ENCODE peak calls at places on chromosome 5, in four cellular contexts. One of them, this sample, is unnamed.

GRCh38 chr5:151068571-151069197 is 12.2 kb downstream of the TNIP1 start:
- DNase-seq in GM12878: no peak
- DNase-seq in K562: no peak
- DNase-seq in HepG2: no peak
- DNase-seq in this sample: no peak

GRCh38 chr5:177479774-177480173 is 6.3 kb upstream of the DBN1 start:
- DNase-seq in GM12878: no peak
- DNase-seq in K562: no peak
- DNase-seq in HepG2: no peak
- DNase-seq in this sample: peak

GRCh38 chr5:87009146-87009545 is 258.5 kb upstream of the RASA1 start:
- DNase-seq in GM12878: no peak
- DNase-seq in K562: no peak
- DNase-seq in HepG2: no peak
- DNase-seq in this sample: no peak

GRCh38 chr5:169650701-169651331 is 13.7 kb downstream of the DOCK2 start:
- DNase-seq in GM12878: peak
- DNase-seq in K562: peak
- DNase-seq in HepG2: no peak
- DNase-seq in this sample: no peak

GRCh38 chr5:15376088-15376487 is 123.9 kb upstream of the FBXL7 start:
- DNase-seq in GM12878: no peak
- DNase-seq in K562: no peak
- DNase-seq in HepG2: no peak
- DNase-seq in this sample: no peak

GRCh38 chr5:174145821-174146220 is 100.3 kb downstream of the NSG2 start:
- DNase-seq in GM12878: no peak
- DNase-seq in K562: peak
- DNase-seq in HepG2: no peak
- DNase-seq in this sample: peak

GRCh38 chr5:75558972-75559632 is 47.4 kb downstream of the POLK start:
- DNase-seq in GM12878: no peak
- DNase-seq in K562: no peak
- DNase-seq in HepG2: no peak
- DNase-seq in this sample: no peak

GRCh38 chr5:125575561-125576504 is 829.4 kb upstream of the ZNF608 start:
- DNase-seq in GM12878: no peak
- DNase-seq in K562: no peak
- DNase-seq in HepG2: no peak
- DNase-seq in this sample: peak

GRCh38 chr5:107860044-107860443 is 189.3 kb upstream of the EFNA5 start:
- DNase-seq in GM12878: no peak
- DNase-seq in K562: no peak
- DNase-seq in HepG2: no peak
- DNase-seq in this sample: no peak

GRCh38 chr5:75616961-75617660 is 5.9 kb downstream of the ANKDD1B start:
- DNase-seq in GM12878: no peak
- DNase-seq in K562: no peak
- DNase-seq in HepG2: no peak
- DNase-seq in this sample: no peak

GRCh38 chr5:173327948-173328895 is at the start of gene STC2:
- DNase-seq in GM12878: peak
- DNase-seq in K562: peak
- DNase-seq in HepG2: peak
- DNase-seq in this sample: peak

GRCh38 chr5:54836959-54837534 is 148.3 kb downstream of the ESM1 start:
- DNase-seq in GM12878: no peak
- DNase-seq in K562: no peak
- DNase-seq in HepG2: no peak
- DNase-seq in this sample: no peak

GRCh38 chr5:36948041-36948440 is 71.5 kb downstream of the NIPBL start:
- DNase-seq in GM12878: no peak
- DNase-seq in K562: no peak
- DNase-seq in HepG2: no peak
- DNase-seq in this sample: no peak

GRCh38 chr5:122756263-122756911 is 18.5 kb upstream of the SNX2 start:
- DNase-seq in GM12878: no peak
- DNase-seq in K562: no peak
- DNase-seq in HepG2: no peak
- DNase-seq in this sample: no peak

GRCh38 chr5:151551985-151552384 is 39.1 kb downstream of the FAT2 start:
- DNase-seq in GM12878: no peak
- DNase-seq in K562: no peak
- DNase-seq in HepG2: no peak
- DNase-seq in this sample: no peak

GRCh38 chr5:153352685-153353219 is 137.7 kb upstream of the GRIA1 start:
- DNase-seq in GM12878: peak
- DNase-seq in K562: no peak
- DNase-seq in HepG2: no peak
- DNase-seq in this sample: no peak

GRCh38 chr5:160940725-160941124 is 88.7 kb upstream of the ATP10B start:
- DNase-seq in GM12878: no peak
- DNase-seq in K562: no peak
- DNase-seq in HepG2: no peak
- DNase-seq in this sample: no peak

GRCh38 chr5:124452389-124452788 is 294.1 kb downstream of the ZNF608 start:
- DNase-seq in GM12878: no peak
- DNase-seq in K562: no peak
- DNase-seq in HepG2: no peak
- DNase-seq in this sample: no peak

GRCh38 chr5:76111510-76112174 is 28.5 kb downstream of the SV2C start:
- DNase-seq in GM12878: no peak
- DNase-seq in K562: no peak
- DNase-seq in HepG2: no peak
- DNase-seq in this sample: peak

GRCh38 chr5:87030699-87031098 is 237.0 kb upstream of the RASA1 start:
- DNase-seq in GM12878: no peak
- DNase-seq in K562: no peak
- DNase-seq in HepG2: no peak
- DNase-seq in this sample: no peak

GRCh38 chr5:118301696-118302095 is 686.7 kb downstream of the DTWD2 start:
- DNase-seq in GM12878: no peak
- DNase-seq in K562: no peak
- DNase-seq in HepG2: no peak
- DNase-seq in this sample: no peak

GRCh38 chr5:61020415-61020814 is 75.4 kb downstream of the NDUFAF2 start:
- DNase-seq in GM12878: no peak
- DNase-seq in K562: no peak
- DNase-seq in HepG2: peak
- DNase-seq in this sample: no peak

GRCh38 chr5:131709043-131709442 is 74.0 kb upstream of the RAPGEF6 start:
- DNase-seq in GM12878: no peak
- DNase-seq in K562: no peak
- DNase-seq in HepG2: no peak
- DNase-seq in this sample: no peak

GRCh38 chr5:535781-536698 is 11.8 kb upstream of the SLC9A3 start:
- DNase-seq in GM12878: no peak
- DNase-seq in K562: no peak
- DNase-seq in HepG2: no peak
- DNase-seq in this sample: no peak

GRCh38 chr5:538801-539468 is 14.7 kb upstream of the SLC9A3 start:
- DNase-seq in GM12878: no peak
- DNase-seq in K562: no peak
- DNase-seq in HepG2: no peak
- DNase-seq in this sample: no peak

GRCh38 chr5:538271-538771 is 14.1 kb upstream of the SLC9A3 start:
- DNase-seq in GM12878: no peak
- DNase-seq in K562: no peak
- DNase-seq in HepG2: no peak
- DNase-seq in this sample: no peak

GRCh38 chr5:537098-537497 is 12.8 kb upstream of the SLC9A3 start:
- DNase-seq in GM12878: no peak
- DNase-seq in K562: no peak
- DNase-seq in HepG2: no peak
- DNase-seq in this sample: no peak

GRCh38 chr5:537621-538071 is 13.4 kb upstream of the SLC9A3 start:
- DNase-seq in GM12878: no peak
- DNase-seq in K562: no peak
- DNase-seq in HepG2: no peak
- DNase-seq in this sample: no peak
- TF ChIP-seq MXI1 in GM12878: no peak
- TF ChIP-seq MXI1 in K562: no peak
- TF ChIP-seq MXI1 in HepG2: no peak
- TF ChIP-seq MXI1 in this sample: no peak

GRCh38 chr5:143707797-143708196 is 104.2 kb upstream of the HMHB1 start:
- DNase-seq in GM12878: no peak
- DNase-seq in K562: no peak
- DNase-seq in HepG2: no peak
- DNase-seq in this sample: no peak
- TF ChIP-seq JUND in GM12878: no peak
- TF ChIP-seq JUND in K562: no peak
- TF ChIP-seq JUND in HepG2: no peak
- TF ChIP-seq JUND in this sample: no peak

DNA sequence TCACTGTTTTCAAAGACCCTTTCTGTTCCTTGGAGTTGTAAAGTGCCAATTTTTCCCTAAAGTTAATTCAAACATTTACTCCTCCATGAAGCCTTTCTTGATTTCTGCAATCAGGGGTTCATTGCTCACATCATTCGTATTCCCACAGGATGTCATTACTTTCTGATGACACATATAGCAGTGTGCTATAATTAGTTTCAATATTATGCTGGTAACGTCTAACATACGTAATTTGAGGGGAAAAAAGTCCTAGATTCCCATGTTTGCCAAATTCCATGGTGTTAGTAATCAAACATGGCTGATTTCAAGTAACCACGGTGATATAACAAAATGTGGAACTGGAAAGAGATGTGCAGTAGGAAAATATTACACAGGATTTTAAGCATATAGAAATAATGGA is 468.2 kb upstream of the MEF2C start:
- DNase-seq in GM12878: no peak
- DNase-seq in K562: no peak
- DNase-seq in HepG2: no peak
- DNase-seq in this sample: no peak
- TF ChIP-seq MXI1 in GM12878: no peak
- TF ChIP-seq MXI1 in K562: no peak
- TF ChIP-seq MXI1 in HepG2: no peak
- TF ChIP-seq MXI1 in this sample: no peak

GRCh38 chr5:16454686-16455085 is 10.9 kb downstream of the ZNF622 start:
- DNase-seq in GM12878: no peak
- DNase-seq in K562: peak
- DNase-seq in HepG2: no peak
- DNase-seq in this sample: no peak
- TF ChIP-seq JUND in GM12878: no peak
- TF ChIP-seq JUND in K562: peak
- TF ChIP-seq JUND in HepG2: no peak
- TF ChIP-seq JUND in this sample: no peak

GRCh38 chr5:95725071-95725820 is 5.9 kb upstream of the RHOBTB3 start:
- DNase-seq in GM12878: no peak
- DNase-seq in K562: no peak
- DNase-seq in HepG2: no peak
- DNase-seq in this sample: no peak

GRCh38 chr5:95720094-95720793 is 10.9 kb upstream of the RHOBTB3 start:
- DNase-seq in GM12878: no peak
- DNase-seq in K562: no peak
- DNase-seq in HepG2: no peak
- DNase-seq in this sample: no peak

GRCh38 chr5:95725937-95726810 is 5.0 kb upstream of the RHOBTB3 start:
- DNase-seq in GM12878: no peak
- DNase-seq in K562: no peak
- DNase-seq in HepG2: no peak
- DNase-seq in this sample: no peak

GRCh38 chr5:95726811-95727763 is 4.0 kb upstream of the RHOBTB3 start:
- DNase-seq in GM12878: no peak
- DNase-seq in K562: no peak
- DNase-seq in HepG2: no peak
- DNase-seq in this sample: no peak

GRCh38 chr5:95723632-95724369 is 7.3 kb upstream of the RHOBTB3 start:
- DNase-seq in GM12878: no peak
- DNase-seq in K562: peak
- DNase-seq in HepG2: no peak
- DNase-seq in this sample: peak
- TF ChIP-seq MXI1 in GM12878: no peak
- TF ChIP-seq MXI1 in K562: no peak
- TF ChIP-seq MXI1 in HepG2: no peak
- TF ChIP-seq MXI1 in this sample: peak

GRCh38 chr5:149379177-149379761 is at the start of gene IL17B:
- DNase-seq in GM12878: no peak
- DNase-seq in K562: no peak
- DNase-seq in HepG2: no peak
- DNase-seq in this sample: peak

GRCh38 chr5:149381986-149382338 is 2.9 kb upstream of the IL17B start:
- DNase-seq in GM12878: no peak
- DNase-seq in K562: peak
- DNase-seq in HepG2: peak
- DNase-seq in this sample: peak

GRCh38 chr5:149381261-149381985 is 2.3 kb upstream of the IL17B start:
- DNase-seq in GM12878: no peak
- DNase-seq in K562: no peak
- DNase-seq in HepG2: no peak
- DNase-seq in this sample: no peak

GRCh38 chr5:149379807-149380374 is 799 bp upstream of the IL17B start:
- DNase-seq in GM12878: no peak
- DNase-seq in K562: no peak
- DNase-seq in HepG2: no peak
- DNase-seq in this sample: no peak

GRCh38 chr5:149380466-149381121 is 1.5 kb upstream of the IL17B start:
- DNase-seq in GM12878: no peak
- DNase-seq in K562: no peak
- DNase-seq in HepG2: peak
- DNase-seq in this sample: no peak
- TF ChIP-seq JUND in GM12878: no peak
- TF ChIP-seq JUND in K562: no peak
- TF ChIP-seq JUND in HepG2: no peak
- TF ChIP-seq JUND in this sample: no peak

This sample was measured in SK-N-SH.